ENCODE peak calls at places on chromosomes 4 and X, in eight cellular contexts. T, O, X, S, D, Z, W and P are unnamed samples.

GRCh38 chr4:38313175-38313574 is 350.8 kb upstream of the KLF3 start:
- DNase-seq in T (no peak), O (no peak), X (no peak), S (no peak), D (no peak), Z (no peak), W (no peak), P (no peak)

GRCh38 chrX:152735860-152736511 is 2.4 kb downstream of the MAGEA12 start:
- DNase-seq in T (no peak), O (no peak), X (no peak), S (no peak), D (no peak), Z (no peak), W (no peak), P (no peak)

GRCh38 chr4:99856166-99856565 is 38.1 kb downstream of the LAMTOR3 start:
- DNase-seq in T (no peak), O (no peak), X (no peak), S (peak; percentile 50), D (peak; percentile 40), Z (peak; percentile 72), W (peak; percentile 23), P (no peak)

GRCh38 chr4:166202991-166203390 is 330.0 kb downstream of the TLL1 start:
- DNase-seq in T (no peak), O (no peak), X (no peak), S (no peak), D (no peak), Z (no peak), W (no peak), P (no peak)

GRCh38 chr4:81213671-81214070 is 1.4 kb downstream of the PRKG2 start:
- DNase-seq in T (no peak), O (no peak), X (no peak), S (no peak), D (no peak), Z (no peak), W (no peak), P (no peak)

GRCh38 chrX:149825424-149825823 is 43.7 kb downstream of the MAGEA9 start:
- DNase-seq in T (no peak), O (no peak), X (no peak), S (no peak), D (peak; percentile 21), Z (no peak), W (no peak), P (peak; percentile 55)

GRCh38 chrX:19888419-19888879 is 1.0 kb upstream of the SH3KBP1 start:
- DNase-seq in T (peak; percentile 35), O (peak; percentile 64), X (no peak), S (peak; percentile 50), D (no peak), Z (peak; percentile 75), W (peak; percentile 71), P (peak; percentile 60)

GRCh38 chrX:70026851-70027200 is 22.9 kb downstream of the AWAT2 start:
- DNase-seq in T (no peak), O (no peak), X (no peak), S (no peak), D (no peak), Z (no peak), W (no peak), P (no peak)

GRCh38 chr4:189506080-189506479 is 434.6 kb upstream of the FRG1 start:
- DNase-seq in T (no peak), O (no peak), X (no peak), S (no peak), D (no peak), Z (no peak), W (no peak), P (no peak)

GRCh38 chrX:153338836-153339235 is 4.9 kb downstream of the ZNF275 start:
- DNase-seq in T (no peak), O (no peak), X (no peak), S (no peak), D (no peak), Z (no peak), W (no peak), P (no peak)

GRCh38 chrX:11629593-11630211 is 36.0 kb downstream of the ARHGAP6 start:
- DNase-seq in T (peak; percentile 56), O (no peak), X (no peak), S (peak; percentile 69), D (no peak), Z (peak; percentile 43), W (peak; percentile 27), P (no peak)

GRCh38 chrX:2715066-2715600 is 24.0 kb downstream of the CD99 start:
- DNase-seq in T (no peak), O (no peak), X (no peak), S (no peak), D (no peak), Z (no peak), W (no peak), P (no peak)

GRCh38 chrX:123603516-123603915 is 129.3 kb downstream of the THOC2 start:
- DNase-seq in T (no peak), O (no peak), X (no peak), S (no peak), D (no peak), Z (no peak), W (no peak), P (no peak)

GRCh38 chr4:102560743-102561341 is 59.7 kb downstream of the NFKB1 start:
- DNase-seq in T (no peak), O (no peak), X (no peak), S (no peak), D (no peak), Z (no peak), W (no peak), P (no peak)

GRCh38 chr4:185013715-185014114 is 4.6 kb upstream of the HELT start:
- DNase-seq in T (no peak), O (no peak), X (no peak), S (no peak), D (no peak), Z (no peak), W (no peak), P (no peak)

GRCh38 chr4:142331646-142332045 is 514.5 kb downstream of the INPP4B start:
- DNase-seq in T (no peak), O (no peak), X (no peak), S (no peak), D (no peak), Z (no peak), W (peak; percentile 15), P (no peak)

GRCh38 chrX:73126240-73126639 is 46.9 kb upstream of the PABPC1L2A start:
- DNase-seq in T (no peak), O (no peak), X (no peak), S (no peak), D (no peak), Z (no peak), W (no peak), P (no peak)

GRCh38 chr4:114364857-114365256 is 233.8 kb upstream of the UGT8 start:
- DNase-seq in T (peak; percentile 34), O (no peak), X (no peak), S (peak; percentile 81), D (no peak), Z (no peak), W (peak; percentile 68), P (no peak)

GRCh38 chr4:128913228-128913627 is 103.7 kb downstream of the JADE1 start:
- DNase-seq in T (no peak), O (no peak), X (no peak), S (no peak), D (no peak), Z (no peak), W (no peak), P (no peak)

GRCh38 chr4:114223580-114223979 is 244.1 kb upstream of the ARSJ start:
- DNase-seq in T (no peak), O (no peak), X (no peak), S (no peak), D (no peak), Z (no peak), W (no peak), P (no peak)

GRCh38 chr4:151486166-151486565 is 77.2 kb downstream of the FHIP1A start:
- DNase-seq in T (no peak), O (no peak), X (no peak), S (peak; percentile 20), D (no peak), Z (no peak), W (peak; percentile 11), P (no peak)

GRCh38 chrX:46354481-46354880 is 190.7 kb downstream of the ZNF674 start:
- DNase-seq in T (no peak), O (no peak), X (no peak), S (no peak), D (no peak), Z (no peak), W (no peak), P (no peak)

GRCh38 chrX:40871385-40872082 is 136.2 kb upstream of the MED14 start:
- DNase-seq in T (peak; percentile 6), O (no peak), X (no peak), S (no peak), D (peak; percentile 3), Z (peak; percentile 61), W (no peak), P (no peak)

GRCh38 chr4:86685401-86685800 is 91.3 kb downstream of the PTPN13 start:
- DNase-seq in T (no peak), O (no peak), X (no peak), S (no peak), D (no peak), Z (peak; percentile 38), W (no peak), P (no peak)

GRCh38 chr4:178138491-178138890 is 696.3 kb upstream of the AGA start:
- DNase-seq in T (no peak), O (no peak), X (no peak), S (no peak), D (no peak), Z (no peak), W (no peak), P (no peak)

GRCh38 chrX:150370589-150371312 is 7.6 kb downstream of the MAMLD1 start:
- DNase-seq in T (no peak), O (no peak), X (no peak), S (no peak), D (no peak), Z (no peak), W (no peak), P (no peak)

GRCh38 chrX:123138473-123138872 is 45.6 kb upstream of the GRIA3 start:
- DNase-seq in T (no peak), O (no peak), X (no peak), S (peak; percentile 19), D (no peak), Z (peak; percentile 34), W (no peak), P (no peak)

GRCh38 chr4:102387552-102388150 is 42.4 kb upstream of the SLC39A8 start:
- DNase-seq in T (no peak), O (no peak), X (no peak), S (no peak), D (no peak), Z (no peak), W (no peak), P (no peak)